ENCODE peak calls at places on chromosome 21, in four cellular contexts. X is T-cell, J is AG08395, O is NCI-H82. G is an unnamed sample.

GRCh38 chr21:41817877-41818855 is 51.3 kb upstream of the RIPK4 start:
- DNase-seq in X (no peak), O (peak; percentile 15), J (no peak), G (no peak)

GRCh38 chr21:36994501-36995189 is 11.9 kb upstream of the RIPPLY3 start:
- DNase-seq in X (no peak), O (no peak), J (no peak), G (no peak)

GRCh38 chr21:42315296-42315891 is at the start of gene TFF3:
- DNase-seq in X (no peak), O (no peak), J (no peak), G (no peak)

GRCh38 chr21:14356771-14357170 is 26.2 kb downstream of the HSPA13 start:
- DNase-seq in X (no peak), O (peak; percentile 8), J (no peak), G (no peak)

GRCh38 chr21:35414511-35415139 is 365.5 kb upstream of the RUNX1 start:
- DNase-seq in X (no peak), O (no peak), J (no peak), G (no peak)

GRCh38 chr21:44259082-44259705 is 2.5 kb downstream of the DNMT3L start:
- DNase-seq in O (peak; percentile 23), X (no peak), J (no peak), G (no peak)

GRCh38 chr21:14875704-14876364 is 189.0 kb downstream of the NRIP1 start:
- DNase-seq in O (no peak), J (no peak), X (no peak), G (no peak)

GRCh38 chr21:23887709-23888303 is 1719.5 kb downstream of the MRPL39 start:
- DNase-seq in J (no peak), O (no peak), X (peak; percentile 5), G (no peak)

GRCh38 chr21:39633770-39634181 is 21.0 kb downstream of the B3GALT5 start:
- DNase-seq in O (no peak), J (peak; percentile 94), X (no peak), G (peak; percentile 83)

GRCh38 chr21:31284797-31285397 is 59.2 kb downstream of the TIAM1 start:
- DNase-seq in J (peak; percentile 35), O (peak; percentile 11), X (no peak), G (peak; percentile 23)

GRCh38 chr21:43295016-43295958 is 126.5 kb downstream of the CRYAA start:
- DNase-seq in X (no peak), O (no peak), J (no peak), G (no peak)

GRCh38 chr21:35021546-35021945 is 27.6 kb downstream of the RUNX1 start:
- DNase-seq in O (no peak), X (no peak), J (no peak), G (no peak)

GRCh38 chr21:26933448-26933847 is 33.4 kb downstream of the ADAMTS5 start:
- DNase-seq in J (no peak), O (no peak), X (no peak), G (no peak)